ENCODE peak calls at places on chromosomes 7 and 10, in nine cellular contexts. One of them, this sample, is unnamed.

GRCh38 chr10:76946268-76946667 is 691.3 kb downstream of the KCNMA1 start:
- DNase-seq in IMR-90: peak
- DNase-seq in HCT116: no peak
- DNase-seq in tibial nerve: no peak
- DNase-seq in body of pancreas: no peak
- DNase-seq in breast epithelium: no peak
- DNase-seq in K562: no peak
- DNase-seq in lower leg skin: no peak
- DNase-seq in heart left ventricle: no peak
- DNase-seq in this sample: no peak

GRCh38 chr7:37040330-37040729 is 316.0 kb upstream of the AOAH start:
- DNase-seq in IMR-90: peak
- DNase-seq in HCT116: no peak
- DNase-seq in tibial nerve: no peak
- DNase-seq in body of pancreas: no peak
- DNase-seq in breast epithelium: no peak
- DNase-seq in K562: no peak
- DNase-seq in lower leg skin: no peak
- DNase-seq in heart left ventricle: no peak
- DNase-seq in this sample: no peak

GRCh38 chr7:128734777-128735342 is 4.3 kb upstream of the CALU start:
- DNase-seq in IMR-90: no peak
- DNase-seq in HCT116: no peak
- DNase-seq in tibial nerve: no peak
- DNase-seq in body of pancreas: no peak
- DNase-seq in breast epithelium: no peak
- DNase-seq in K562: no peak
- DNase-seq in lower leg skin: no peak
- DNase-seq in heart left ventricle: no peak
- DNase-seq in this sample: no peak

GRCh38 chr7:6553460-6554044 is 2.3 kb upstream of the GRID2IP start:
- DNase-seq in IMR-90: no peak
- DNase-seq in HCT116: no peak
- DNase-seq in tibial nerve: no peak
- DNase-seq in body of pancreas: no peak
- DNase-seq in breast epithelium: no peak
- DNase-seq in K562: peak
- DNase-seq in lower leg skin: no peak
- DNase-seq in heart left ventricle: no peak
- DNase-seq in this sample: no peak

GRCh38 chr7:95092332-95092731 is 184.9 kb downstream of the PPP1R9A start:
- DNase-seq in IMR-90: no peak
- DNase-seq in HCT116: no peak
- DNase-seq in tibial nerve: no peak
- DNase-seq in body of pancreas: no peak
- DNase-seq in breast epithelium: no peak
- DNase-seq in K562: no peak
- DNase-seq in lower leg skin: no peak
- DNase-seq in heart left ventricle: no peak
- DNase-seq in this sample: no peak

GRCh38 chr10:19815478-19816419 is 483 bp upstream of the PLXDC2 start:
- DNase-seq in IMR-90: peak
- DNase-seq in HCT116: no peak
- DNase-seq in tibial nerve: peak
- DNase-seq in body of pancreas: peak
- DNase-seq in breast epithelium: peak
- DNase-seq in K562: no peak
- DNase-seq in lower leg skin: peak
- DNase-seq in heart left ventricle: peak
- DNase-seq in this sample: peak

GRCh38 chr7:82677493-82677892 is 233.9 kb upstream of the CACNA2D1 start:
- DNase-seq in IMR-90: peak
- DNase-seq in HCT116: no peak
- DNase-seq in tibial nerve: no peak
- DNase-seq in body of pancreas: no peak
- DNase-seq in breast epithelium: no peak
- DNase-seq in K562: no peak
- DNase-seq in lower leg skin: no peak
- DNase-seq in heart left ventricle: no peak
- DNase-seq in this sample: no peak

GRCh38 chr10:113273151-113273876 is 279.5 kb upstream of the HABP2 start:
- DNase-seq in IMR-90: no peak
- DNase-seq in HCT116: no peak
- DNase-seq in tibial nerve: peak
- DNase-seq in body of pancreas: peak
- DNase-seq in breast epithelium: no peak
- DNase-seq in K562: no peak
- DNase-seq in lower leg skin: no peak
- DNase-seq in heart left ventricle: peak
- DNase-seq in this sample: no peak

GRCh38 chr7:104679085-104679484 is 334.9 kb upstream of the KMT2E start:
- DNase-seq in IMR-90: no peak
- DNase-seq in HCT116: no peak
- DNase-seq in tibial nerve: no peak
- DNase-seq in body of pancreas: no peak
- DNase-seq in breast epithelium: no peak
- DNase-seq in K562: no peak
- DNase-seq in lower leg skin: no peak
- DNase-seq in heart left ventricle: no peak
- DNase-seq in this sample: no peak

GRCh38 chr10:31118561-31118960 is 86.9 kb upstream of the ZNF438 start:
- DNase-seq in IMR-90: peak
- DNase-seq in HCT116: no peak
- DNase-seq in tibial nerve: no peak
- DNase-seq in body of pancreas: no peak
- DNase-seq in breast epithelium: no peak
- DNase-seq in K562: no peak
- DNase-seq in lower leg skin: no peak
- DNase-seq in heart left ventricle: no peak
- DNase-seq in this sample: no peak

GRCh38 chr10:50310560-50311174 is 59.4 kb upstream of the ASAH2 start:
- DNase-seq in IMR-90: no peak
- DNase-seq in HCT116: peak
- DNase-seq in tibial nerve: no peak
- DNase-seq in body of pancreas: peak
- DNase-seq in breast epithelium: no peak
- DNase-seq in K562: peak
- DNase-seq in lower leg skin: no peak
- DNase-seq in heart left ventricle: no peak
- DNase-seq in this sample: peak

GRCh38 chr7:100079024-100079560 is 2.4 kb downstream of the ZNF3 start:
- DNase-seq in IMR-90: no peak
- DNase-seq in HCT116: no peak
- DNase-seq in tibial nerve: no peak
- DNase-seq in body of pancreas: no peak
- DNase-seq in breast epithelium: no peak
- DNase-seq in K562: no peak
- DNase-seq in lower leg skin: no peak
- DNase-seq in heart left ventricle: no peak
- DNase-seq in this sample: no peak

GRCh38 chr10:114520453-114520852 is 116.2 kb upstream of the AFAP1L2 start:
- DNase-seq in IMR-90: peak
- DNase-seq in HCT116: peak
- DNase-seq in tibial nerve: no peak
- DNase-seq in body of pancreas: no peak
- DNase-seq in breast epithelium: no peak
- DNase-seq in K562: no peak
- DNase-seq in lower leg skin: no peak
- DNase-seq in heart left ventricle: no peak
- DNase-seq in this sample: no peak

GRCh38 chr10:14603539-14604102 is 171.1 kb downstream of the FAM107B start:
- DNase-seq in IMR-90: no peak
- DNase-seq in HCT116: no peak
- DNase-seq in tibial nerve: no peak
- DNase-seq in body of pancreas: peak
- DNase-seq in breast epithelium: no peak
- DNase-seq in K562: no peak
- DNase-seq in lower leg skin: no peak
- DNase-seq in heart left ventricle: no peak
- DNase-seq in this sample: no peak

GRCh38 chr7:150934045-150934766 is 43.9 kb downstream of the KCNH2 start:
- DNase-seq in IMR-90: no peak
- DNase-seq in HCT116: no peak
- DNase-seq in tibial nerve: no peak
- DNase-seq in body of pancreas: no peak
- DNase-seq in breast epithelium: no peak
- DNase-seq in K562: no peak
- DNase-seq in lower leg skin: no peak
- DNase-seq in heart left ventricle: no peak
- DNase-seq in this sample: no peak

GRCh38 chr10:68208424-68209042 is 23.4 kb downstream of the ATOH7 start:
- DNase-seq in IMR-90: peak
- DNase-seq in HCT116: peak
- DNase-seq in tibial nerve: no peak
- DNase-seq in body of pancreas: peak
- DNase-seq in breast epithelium: no peak
- DNase-seq in K562: no peak
- DNase-seq in lower leg skin: no peak
- DNase-seq in heart left ventricle: no peak
- DNase-seq in this sample: peak

GRCh38 chr10:48439031-48439430 is 132.6 kb downstream of the MAPK8 start:
- DNase-seq in IMR-90: peak
- DNase-seq in HCT116: no peak
- DNase-seq in tibial nerve: no peak
- DNase-seq in body of pancreas: no peak
- DNase-seq in breast epithelium: no peak
- DNase-seq in K562: no peak
- DNase-seq in lower leg skin: no peak
- DNase-seq in heart left ventricle: no peak
- DNase-seq in this sample: no peak

GRCh38 chr10:17375936-17376584 is 78.3 kb downstream of the ST8SIA6 start:
- DNase-seq in IMR-90: peak
- DNase-seq in HCT116: no peak
- DNase-seq in tibial nerve: no peak
- DNase-seq in body of pancreas: no peak
- DNase-seq in breast epithelium: no peak
- DNase-seq in K562: peak
- DNase-seq in lower leg skin: no peak
- DNase-seq in heart left ventricle: no peak
- DNase-seq in this sample: no peak

GRCh38 chr7:55065511-55066229 is 46.9 kb downstream of the EGFR start:
- DNase-seq in IMR-90: peak
- DNase-seq in HCT116: peak
- DNase-seq in tibial nerve: no peak
- DNase-seq in body of pancreas: no peak
- DNase-seq in breast epithelium: no peak
- DNase-seq in K562: no peak
- DNase-seq in lower leg skin: no peak
- DNase-seq in heart left ventricle: no peak
- DNase-seq in this sample: peak

GRCh38 chr10:66844176-66844947 is 81.5 kb upstream of the LRRTM3 start:
- DNase-seq in IMR-90: no peak
- DNase-seq in HCT116: no peak
- DNase-seq in tibial nerve: no peak
- DNase-seq in body of pancreas: no peak
- DNase-seq in breast epithelium: no peak
- DNase-seq in K562: no peak
- DNase-seq in lower leg skin: no peak
- DNase-seq in heart left ventricle: no peak
- DNase-seq in this sample: no peak

DNA sequence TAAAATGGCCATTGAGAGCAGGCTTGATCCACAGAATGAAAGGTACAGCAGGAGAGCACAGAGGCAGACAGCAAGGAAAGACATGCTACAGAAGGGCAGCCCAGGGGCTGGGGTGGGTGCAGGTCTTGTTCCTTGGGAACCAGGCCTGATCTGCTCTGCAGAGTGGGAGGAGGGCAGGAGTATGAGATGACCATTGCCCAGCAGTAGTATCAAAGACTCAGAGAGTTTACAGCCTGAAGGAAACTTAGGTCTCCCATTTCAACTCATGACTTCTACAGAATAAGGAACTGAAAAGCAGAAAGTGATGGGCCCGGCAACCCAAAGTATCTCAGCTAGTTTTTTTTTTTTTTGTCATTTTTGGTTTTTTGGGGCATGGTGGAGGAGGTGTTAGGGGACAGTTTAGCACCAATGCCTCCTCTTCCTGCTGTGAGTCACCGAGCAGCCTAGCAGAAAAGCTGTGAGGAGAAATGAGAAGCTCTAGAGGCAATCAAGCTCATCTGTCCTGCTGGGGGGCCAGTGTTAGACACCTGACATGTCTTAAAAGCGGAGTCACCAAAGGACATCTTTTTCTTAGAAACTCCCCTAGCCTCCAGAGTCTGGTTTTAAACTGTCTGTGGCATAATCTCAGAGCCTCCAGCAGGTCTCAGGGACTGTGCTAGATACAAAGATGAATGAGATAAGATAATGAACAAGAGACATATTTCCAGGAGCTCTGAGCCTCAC is 34.3 kb upstream of the HERPUD2 start:
- DNase-seq in IMR-90: no peak
- DNase-seq in HCT116: no peak
- DNase-seq in tibial nerve: no peak
- DNase-seq in body of pancreas: no peak
- DNase-seq in breast epithelium: no peak
- DNase-seq in K562: no peak
- DNase-seq in lower leg skin: no peak
- DNase-seq in heart left ventricle: no peak
- DNase-seq in this sample: no peak
- TF ChIP-seq POLR2A in IMR-90: no peak
- TF ChIP-seq POLR2A in HCT116: no peak
- TF ChIP-seq POLR2A in tibial nerve: no peak
- TF ChIP-seq POLR2A in body of pancreas: no peak
- TF ChIP-seq POLR2A in breast epithelium: no peak
- TF ChIP-seq POLR2A in K562: no peak
- TF ChIP-seq POLR2A in lower leg skin: no peak
- TF ChIP-seq POLR2A in heart left ventricle: no peak
- TF ChIP-seq POLR2A in this sample: no peak

GRCh38 chr7:127392566-127393369 is at the start of gene ZNF800:
- DNase-seq in IMR-90: peak
- DNase-seq in HCT116: peak
- DNase-seq in tibial nerve: peak
- DNase-seq in body of pancreas: peak
- DNase-seq in breast epithelium: peak
- DNase-seq in K562: peak
- DNase-seq in lower leg skin: peak
- DNase-seq in heart left ventricle: peak
- DNase-seq in this sample: peak
- TF ChIP-seq POLR2A in IMR-90: peak
- TF ChIP-seq POLR2A in HCT116: peak
- TF ChIP-seq POLR2A in tibial nerve: peak
- TF ChIP-seq POLR2A in body of pancreas: peak
- TF ChIP-seq POLR2A in breast epithelium: peak
- TF ChIP-seq POLR2A in K562: peak
- TF ChIP-seq POLR2A in lower leg skin: peak
- TF ChIP-seq POLR2A in heart left ventricle: peak
- TF ChIP-seq POLR2A in this sample: peak

GRCh38 chr7:13241416-13241815 is 554.0 kb downstream of the ARL4A start:
- DNase-seq in IMR-90: no peak
- DNase-seq in HCT116: no peak
- DNase-seq in tibial nerve: no peak
- DNase-seq in body of pancreas: no peak
- DNase-seq in breast epithelium: no peak
- DNase-seq in K562: no peak
- DNase-seq in lower leg skin: no peak
- DNase-seq in heart left ventricle: no peak
- DNase-seq in this sample: no peak
- TF ChIP-seq POLR2A in IMR-90: no peak
- TF ChIP-seq POLR2A in HCT116: no peak
- TF ChIP-seq POLR2A in tibial nerve: no peak
- TF ChIP-seq POLR2A in body of pancreas: no peak
- TF ChIP-seq POLR2A in breast epithelium: no peak
- TF ChIP-seq POLR2A in K562: no peak
- TF ChIP-seq POLR2A in lower leg skin: no peak
- TF ChIP-seq POLR2A in heart left ventricle: no peak
- TF ChIP-seq POLR2A in this sample: no peak

GRCh38 chr7:102286237-102287081 is at the start of gene SH2B2:
- DNase-seq in IMR-90: peak
- DNase-seq in HCT116: no peak
- DNase-seq in tibial nerve: peak
- DNase-seq in body of pancreas: peak
- DNase-seq in breast epithelium: peak
- DNase-seq in K562: peak
- DNase-seq in lower leg skin: peak
- DNase-seq in heart left ventricle: peak
- DNase-seq in this sample: peak
- TF ChIP-seq POLR2A in IMR-90: peak
- TF ChIP-seq POLR2A in HCT116: peak
- TF ChIP-seq POLR2A in tibial nerve: peak
- TF ChIP-seq POLR2A in body of pancreas: peak
- TF ChIP-seq POLR2A in breast epithelium: peak
- TF ChIP-seq POLR2A in K562: peak
- TF ChIP-seq POLR2A in lower leg skin: no peak
- TF ChIP-seq POLR2A in heart left ventricle: peak
- TF ChIP-seq POLR2A in this sample: peak

This sample was measured in H54.